ENCODE peak calls at places on chromosome 11, in six cellular contexts. L, G, H, N, W and S are unnamed samples.
A peak's percentile ranks its signal among the peaks of the same experiment; 100 is the strongest.

GRCh38 chr11:90587896-90588295 is 365.0 kb upstream of the CHORDC1 start:
- DNase-seq in G (no peak), W (no peak), N (no peak), L (no peak), H (no peak), S (no peak)

GRCh38 chr11:63680842-63681207 is 475 bp upstream of the RTN3 start:
- DNase-seq in G (no peak), L (no peak), N (no peak), W (no peak), H (no peak), S (no peak)

GRCh38 chr11:35649984-35650383 is 12.6 kb upstream of the TRIM44 start:
- DNase-seq in L (no peak), G (no peak), N (no peak), W (no peak), H (no peak), S (no peak)

GRCh38 chr11:120024046-120024445 is 113.9 kb downstream of the TRIM29 start:
- DNase-seq in N (no peak), H (no peak), W (no peak), L (no peak), G (no peak), S (no peak)

GRCh38 chr11:18723991-18724390 is 2.0 kb downstream of the IGSF22 start:
- DNase-seq in W (no peak), L (no peak), N (no peak), G (no peak), H (no peak), S (no peak)

GRCh38 chr11:79413258-79413657 is 27.6 kb downstream of the TENM4 start:
- DNase-seq in H (peak; percentile 90), G (peak; percentile 85), N (no peak), L (no peak), W (peak; percentile 91), S (peak; percentile 45)

GRCh38 chr11:5380740-5381342 is 2.8 kb upstream of the OR51M1 start:
- DNase-seq in W (peak; percentile 67), G (no peak), N (peak; percentile 36), H (no peak), L (peak; percentile 31), S (no peak)

GRCh38 chr11:118938491-118939411 is 13.0 kb upstream of the BCL9L start:
- DNase-seq in N (peak; percentile 94), H (no peak), W (no peak), G (no peak), L (no peak), S (no peak)

GRCh38 chr11:35012467-35013191 is 96.2 kb downstream of the PDHX start:
- DNase-seq in G (no peak), W (no peak), N (no peak), L (no peak), H (no peak), S (no peak)

GRCh38 chr11:12901874-12902481 is 107.1 kb upstream of the RASSF10 start:
- DNase-seq in L (no peak), W (no peak), G (no peak), N (no peak), H (no peak), S (no peak)

GRCh38 chr11:111155021-111155420 is 90.5 kb upstream of the POU2AF2 start:
- DNase-seq in L (no peak), W (no peak), H (no peak), G (no peak), N (no peak), S (no peak)

GRCh38 chr11:58525037-58525614 is 17.2 kb upstream of the OR5B21 start:
- DNase-seq in L (no peak), H (no peak), W (no peak), G (no peak), N (no peak), S (no peak)

GRCh38 chr11:1531961-1532586 is 40.0 kb downstream of the DUSP8 start:
- DNase-seq in W (peak; percentile 92), G (no peak), L (no peak), N (no peak), H (peak; percentile 62), S (peak; percentile 40)

GRCh38 chr11:110121204-110121603 is 28.0 kb downstream of the ZC3H12C start:
- DNase-seq in N (no peak), W (no peak), G (no peak), H (no peak), L (no peak), S (no peak)

GRCh38 chr11:83671295-83671694 is 385.1 kb upstream of the CCDC90B start:
- DNase-seq in N (no peak), W (no peak), G (no peak), L (no peak), H (no peak), S (no peak)

GRCh38 chr11:88404932-88405710 is 67.6 kb upstream of the CTSC start:
- DNase-seq in L (no peak), H (no peak), G (no peak), W (no peak), N (no peak), S (no peak)

GRCh38 chr11:8066911-8067455 is 14.0 kb upstream of the TUB start:
- DNase-seq in H (peak; percentile 58), N (no peak), L (no peak), W (no peak), G (peak; percentile 73), S (no peak)

GRCh38 chr11:72970557-72971118 is 156.4 kb downstream of the ATG16L2 start:
- DNase-seq in N (no peak), H (no peak), G (no peak), L (no peak), W (no peak), S (no peak)

GRCh38 chr11:71947498-71947897 is 18.7 kb downstream of the RNF121 start:
- DNase-seq in G (no peak), W (no peak), H (no peak), N (no peak), L (no peak), S (no peak)

GRCh38 chr11:89442801-89443200 is 48.4 kb downstream of the NOX4 start:
- DNase-seq in H (no peak), N (no peak), G (no peak), W (no peak), L (no peak), S (no peak)

GRCh38 chr11:59243633-59244032 is 30.9 kb upstream of the MPEG1 start:
- DNase-seq in G (no peak), N (no peak), H (no peak), W (no peak), L (no peak), S (no peak)

GRCh38 chr11:77141475-77141874 is 13.4 kb downstream of the MYO7A start:
- DNase-seq in L (no peak), W (no peak), G (no peak), N (no peak), H (no peak), S (no peak)

GRCh38 chr11:121300313-121300971 is 7.9 kb downstream of the SC5D start:
- DNase-seq in H (no peak), N (no peak), G (no peak), L (no peak), W (no peak), S (no peak)

GRCh38 chr11:107666911-107667568 is 44.8 kb downstream of the SLN start:
- DNase-seq in H (no peak), L (no peak), N (no peak), W (no peak), G (no peak), S (no peak)

GRCh38 chr11:128492461-128492860 is 94.9 kb downstream of the ETS1 start:
- DNase-seq in W (no peak), G (no peak), L (no peak), N (no peak), H (no peak), S (no peak)
- H3K27ac ChIP-seq in W (peak overlapping the region; percentile 54), G (peak overlapping the region; percentile 29), L (no peak overlapping the region), N (no peak overlapping the region), H (peak overlapping the region; percentile 67), S (peak overlapping the region; percentile 45)

GRCh38 chr11:44466531-44467179 is 98.8 kb upstream of the CD82 start:
- DNase-seq in G (no peak), H (no peak), N (no peak), W (no peak), L (no peak), S (no peak)
- TF ChIP-seq CTCF in G (no peak), H (no peak), N (no peak), W (no peak), L (no peak), S (no peak)

GRCh38 chr11:70075836-70076235 is 2.3 kb upstream of the ANO1 start:
- DNase-seq in H (no peak), N (no peak), W (no peak), G (peak; percentile 67), L (no peak), S (no peak)

GRCh38 chr11:70078095-70078795 is at the start of gene ANO1:
- DNase-seq in H (peak; percentile 23), N (no peak), L (no peak), W (peak; percentile 66), G (no peak), S (no peak)

GRCh38 chr11:70078796-70079616 is 889 bp downstream of the ANO1 start:
- DNase-seq in L (no peak), N (no peak), G (no peak), H (no peak), W (peak; percentile 66), S (no peak)

GRCh38 chr11:70076461-70076931 is 1.6 kb upstream of the ANO1 start:
- DNase-seq in N (no peak), H (no peak), G (peak; percentile 66), L (no peak), W (peak; percentile 75), S (no peak)

GRCh38 chr11:70077411-70078094 is 564 bp upstream of the ANO1 start:
- DNase-seq in L (no peak), G (no peak), H (no peak), N (no peak), W (peak; percentile 66), S (no peak)
- H3K4me3 ChIP-seq in L (peak overlapping the region; percentile 57), G (peak overlapping the region; percentile 80), H (peak overlapping the region; percentile 29), N (peak overlapping the region; percentile 53), W (peak overlapping the region; percentile 62), S (peak overlapping the region; percentile 72)

DNA sequence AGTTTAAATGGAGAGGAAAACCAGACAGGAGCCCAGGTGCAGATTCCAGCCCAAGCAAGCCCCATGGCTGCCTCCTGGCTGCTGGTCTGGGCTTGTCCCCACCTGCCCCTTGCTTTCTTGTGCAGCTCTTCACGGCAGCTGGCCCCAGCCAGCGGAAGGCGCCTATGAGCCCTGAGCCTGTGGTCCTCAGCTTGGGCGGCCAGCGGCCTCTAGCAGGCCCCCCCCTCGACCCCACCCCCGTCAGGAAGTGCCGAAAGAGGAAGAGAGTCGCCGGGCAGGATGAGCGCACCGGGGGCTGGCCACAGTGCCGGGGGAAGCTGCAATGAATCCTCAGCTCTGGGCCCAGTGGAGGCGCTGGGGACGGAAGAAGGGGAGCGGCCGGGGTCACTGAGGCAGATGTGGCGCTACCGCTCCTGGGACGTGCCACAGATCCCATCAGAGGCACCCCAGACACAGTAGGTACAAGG is 2.1 kb upstream of the DGKZ start:
- DNase-seq in N (no peak), L (no peak), G (no peak), W (no peak), H (no peak), S (no peak)
- H3K27ac ChIP-seq in N (no peak overlapping the region), L (peak overlapping the region; percentile 34), G (no peak overlapping the region), W (no peak overlapping the region), H (peak overlapping the region; percentile 65), S (no peak overlapping the region)

DNA sequence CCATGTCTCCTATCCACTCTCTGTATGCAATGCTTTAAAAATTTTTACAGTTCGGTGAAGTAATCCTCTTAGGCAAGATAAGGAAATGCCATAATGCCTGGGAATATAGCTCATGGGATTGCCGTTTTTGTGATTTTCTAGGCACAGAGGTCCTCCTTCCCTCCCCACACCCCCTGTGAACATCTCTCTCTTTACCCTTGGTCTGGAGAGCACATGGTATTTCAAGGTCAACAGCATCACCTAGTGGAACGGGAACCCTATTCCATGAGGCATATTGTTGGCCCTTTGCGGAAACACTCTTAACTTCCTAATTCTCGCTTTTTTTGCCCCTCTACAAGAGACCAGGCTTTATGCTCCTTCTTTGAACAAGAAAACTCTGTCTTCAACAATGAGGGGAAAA is 8.8 kb downstream of the NXPE4 start:
- DNase-seq in N (no peak), H (no peak), L (no peak), W (no peak), G (no peak), S (no peak)
- TF ChIP-seq CTCF in N (peak; percentile 5), H (no peak), L (no peak), W (no peak), G (no peak), S (no peak)